ENCODE peak calls at places on chromosomes 1 and 21, in six cellular contexts. One of them, this sample, is unnamed.

GRCh38 chr1:223114871-223115270 is 28.2 kb downstream of the TLR5 start:
- DNase-seq in breast epithelium: no peak
- DNase-seq in endothelial cell of umbilical vein: peak; percentile 81
- DNase-seq in K562: no peak
- DNase-seq in stomach: no peak
- DNase-seq in HCT116: no peak
- DNase-seq in this sample: no peak

GRCh38 chr1:111665527-111665926 is 45.9 kb downstream of the RAP1A start:
- DNase-seq in breast epithelium: no peak
- DNase-seq in endothelial cell of umbilical vein: no peak
- DNase-seq in K562: no peak
- DNase-seq in stomach: no peak
- DNase-seq in HCT116: no peak
- DNase-seq in this sample: no peak

GRCh38 chr1:168637350-168637991 is 61.1 kb downstream of the XCL1 start:
- DNase-seq in breast epithelium: no peak
- DNase-seq in endothelial cell of umbilical vein: peak; percentile 28
- DNase-seq in K562: peak; percentile 72
- DNase-seq in stomach: no peak
- DNase-seq in HCT116: peak; percentile 69
- DNase-seq in this sample: no peak

GRCh38 chr1:93900723-93901504 is 8.3 kb downstream of the GCLM start:
- DNase-seq in breast epithelium: no peak
- DNase-seq in endothelial cell of umbilical vein: no peak
- DNase-seq in K562: no peak
- DNase-seq in stomach: no peak
- DNase-seq in HCT116: no peak
- DNase-seq in this sample: no peak

GRCh38 chr1:161905269-161905884 is 118.3 kb downstream of the OLFML2B start:
- DNase-seq in breast epithelium: no peak
- DNase-seq in endothelial cell of umbilical vein: peak; percentile 37
- DNase-seq in K562: peak; percentile 48
- DNase-seq in stomach: peak; percentile 38
- DNase-seq in HCT116: peak; percentile 31
- DNase-seq in this sample: no peak

GRCh38 chr1:21534674-21535378 is 25.6 kb downstream of the ALPL start:
- DNase-seq in breast epithelium: no peak
- DNase-seq in endothelial cell of umbilical vein: peak; percentile 34
- DNase-seq in K562: peak; percentile 61
- DNase-seq in stomach: peak; percentile 48
- DNase-seq in HCT116: peak; percentile 29
- DNase-seq in this sample: peak; percentile 56

GRCh38 chr1:37171651-37172050 is 137.3 kb upstream of the GRIK3 start:
- DNase-seq in breast epithelium: no peak
- DNase-seq in endothelial cell of umbilical vein: no peak
- DNase-seq in K562: no peak
- DNase-seq in stomach: no peak
- DNase-seq in HCT116: no peak
- DNase-seq in this sample: no peak

GRCh38 chr1:174405219-174405618 is 42.5 kb upstream of the GPR52 start:
- DNase-seq in breast epithelium: no peak
- DNase-seq in endothelial cell of umbilical vein: no peak
- DNase-seq in K562: no peak
- DNase-seq in stomach: no peak
- DNase-seq in HCT116: no peak
- DNase-seq in this sample: no peak

GRCh38 chr1:25017436-25018109 is 87.5 kb upstream of the RUNX3 start:
- DNase-seq in breast epithelium: no peak
- DNase-seq in endothelial cell of umbilical vein: no peak
- DNase-seq in K562: peak; percentile 37
- DNase-seq in stomach: no peak
- DNase-seq in HCT116: no peak
- DNase-seq in this sample: no peak

GRCh38 chr21:36859744-36860501 is 106.5 kb downstream of the HLCS start:
- DNase-seq in breast epithelium: no peak
- DNase-seq in endothelial cell of umbilical vein: peak; percentile 58
- DNase-seq in K562: peak; percentile 97
- DNase-seq in stomach: peak; percentile 72
- DNase-seq in HCT116: no peak
- DNase-seq in this sample: no peak

GRCh38 chr1:225319951-225320350 is 107.9 kb downstream of the LBR start:
- DNase-seq in breast epithelium: no peak
- DNase-seq in endothelial cell of umbilical vein: no peak
- DNase-seq in K562: no peak
- DNase-seq in stomach: no peak
- DNase-seq in HCT116: no peak
- DNase-seq in this sample: no peak

GRCh38 chr1:21621051-21621450 is 48.1 kb downstream of the RAP1GAP start:
- DNase-seq in breast epithelium: no peak
- DNase-seq in endothelial cell of umbilical vein: no peak
- DNase-seq in K562: no peak
- DNase-seq in stomach: no peak
- DNase-seq in HCT116: no peak
- DNase-seq in this sample: no peak

GRCh38 chr1:111203681-111204210 is 3.3 kb upstream of the DENND2D start:
- DNase-seq in breast epithelium: peak; percentile 75
- DNase-seq in endothelial cell of umbilical vein: no peak
- DNase-seq in K562: no peak
- DNase-seq in stomach: peak; percentile 89
- DNase-seq in HCT116: peak; percentile 51
- DNase-seq in this sample: peak; percentile 86

GRCh38 chr21:46084709-46085108 is 13.2 kb upstream of the COL6A2 start:
- DNase-seq in breast epithelium: no peak
- DNase-seq in endothelial cell of umbilical vein: no peak
- DNase-seq in K562: no peak
- DNase-seq in stomach: no peak
- DNase-seq in HCT116: no peak
- DNase-seq in this sample: no peak

GRCh38 chr1:85894651-85895050 is 186.4 kb upstream of the ZNHIT6 start:
- DNase-seq in breast epithelium: no peak
- DNase-seq in endothelial cell of umbilical vein: peak; percentile 56
- DNase-seq in K562: no peak
- DNase-seq in stomach: no peak
- DNase-seq in HCT116: peak; percentile 18
- DNase-seq in this sample: peak; percentile 25

GRCh38 chr1:163761898-163762297 is 440.1 kb downstream of the NUF2 start:
- DNase-seq in breast epithelium: no peak
- DNase-seq in endothelial cell of umbilical vein: no peak
- DNase-seq in K562: no peak
- DNase-seq in stomach: no peak
- DNase-seq in HCT116: no peak
- DNase-seq in this sample: no peak

GRCh38 chr1:213977486-213977842 is 10.3 kb upstream of the PROX1 start:
- DNase-seq in breast epithelium: no peak
- DNase-seq in endothelial cell of umbilical vein: peak; percentile 98
- DNase-seq in K562: no peak
- DNase-seq in stomach: peak; percentile 40
- DNase-seq in HCT116: no peak
- DNase-seq in this sample: no peak

GRCh38 chr21:37041706-37042271 is 31.1 kb downstream of the PIGP start:
- DNase-seq in breast epithelium: no peak
- DNase-seq in endothelial cell of umbilical vein: no peak
- DNase-seq in K562: no peak
- DNase-seq in stomach: no peak
- DNase-seq in HCT116: no peak
- DNase-seq in this sample: no peak

GRCh38 chr1:167721617-167722151 is at the start of gene MPZL1:
- DNase-seq in breast epithelium: peak; percentile 96
- DNase-seq in endothelial cell of umbilical vein: peak; percentile 96
- DNase-seq in K562: peak; percentile 100
- DNase-seq in stomach: peak; percentile 98
- DNase-seq in HCT116: peak; percentile 80
- DNase-seq in this sample: peak; percentile 95

GRCh38 chr1:232029297-232029696 is 402.7 kb downstream of the DISC1 start:
- DNase-seq in breast epithelium: no peak
- DNase-seq in endothelial cell of umbilical vein: no peak
- DNase-seq in K562: no peak
- DNase-seq in stomach: no peak
- DNase-seq in HCT116: no peak
- DNase-seq in this sample: no peak

GRCh38 chr1:9289724-9290493 is 2.8 kb upstream of the SPSB1 start:
- DNase-seq in breast epithelium: no peak
- DNase-seq in endothelial cell of umbilical vein: no peak
- DNase-seq in K562: no peak
- DNase-seq in stomach: no peak
- DNase-seq in HCT116: no peak
- DNase-seq in this sample: no peak

GRCh38 chr21:33374080-33374873 is 28.9 kb upstream of the IFNGR2 start:
- DNase-seq in breast epithelium: no peak
- DNase-seq in endothelial cell of umbilical vein: peak; percentile 84
- DNase-seq in K562: no peak
- DNase-seq in stomach: peak; percentile 58
- DNase-seq in HCT116: peak; percentile 53
- DNase-seq in this sample: no peak

DNA sequence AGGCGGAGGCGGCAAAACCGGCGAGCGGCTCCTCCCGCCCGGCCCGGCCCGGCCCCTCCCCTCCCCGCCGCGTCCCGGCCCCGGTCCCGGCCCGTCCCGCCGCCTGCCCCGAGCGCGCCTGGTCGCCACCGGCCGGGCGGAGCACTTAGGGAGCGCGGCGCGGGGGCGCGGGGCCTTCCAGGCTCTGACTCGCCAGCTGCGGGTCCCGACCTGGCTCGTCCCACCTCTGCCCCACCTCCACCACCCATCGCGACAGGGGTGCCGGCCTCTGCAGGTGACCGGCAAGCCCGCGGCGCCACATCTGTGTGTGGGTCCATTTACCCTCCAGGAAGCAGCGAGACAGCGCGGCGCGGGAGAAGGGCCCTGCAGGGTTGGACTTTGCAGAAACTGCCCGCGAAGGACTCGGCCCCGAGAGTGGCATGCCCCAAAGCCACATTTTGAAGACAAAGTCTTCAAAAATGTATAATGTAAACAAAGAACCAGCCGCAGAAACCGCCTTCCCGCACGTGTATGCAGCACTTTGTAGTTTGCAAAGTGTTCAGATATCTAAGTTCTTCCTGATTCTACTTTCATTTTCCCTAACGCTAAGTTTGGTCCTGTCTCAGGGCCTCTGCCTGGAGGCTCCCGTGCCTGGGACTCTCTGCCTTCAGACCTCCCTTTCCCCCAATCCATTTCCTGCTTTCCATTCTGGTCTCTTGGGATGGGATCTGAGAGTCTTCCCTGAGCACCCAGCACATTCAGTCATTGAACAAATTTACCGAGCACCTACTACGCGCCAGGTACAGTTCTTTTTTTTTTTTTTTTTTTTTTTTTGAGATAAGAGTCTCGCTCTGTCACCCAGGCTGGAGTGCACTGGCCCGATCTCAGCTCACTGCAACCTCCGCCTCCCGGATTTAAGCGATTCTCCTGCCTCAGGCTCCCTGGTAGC is at the start of gene TMCO4:
- DNase-seq in breast epithelium: peak; percentile 60
- DNase-seq in endothelial cell of umbilical vein: peak; percentile 60
- DNase-seq in K562: no peak
- DNase-seq in stomach: peak; percentile 64
- DNase-seq in HCT116: no peak
- DNase-seq in this sample: peak; percentile 45
- TF ChIP-seq POLR2AphosphoS5 in breast epithelium: peak; percentile 28
- TF ChIP-seq POLR2AphosphoS5 in endothelial cell of umbilical vein: no peak
- TF ChIP-seq POLR2AphosphoS5 in K562: no peak
- TF ChIP-seq POLR2AphosphoS5 in stomach: no peak
- TF ChIP-seq POLR2AphosphoS5 in HCT116: peak; percentile 18
- TF ChIP-seq POLR2AphosphoS5 in this sample: no peak

GRCh38 chr21:34886554-34887385 is 162.3 kb downstream of the RUNX1 start:
- DNase-seq in breast epithelium: no peak
- DNase-seq in endothelial cell of umbilical vein: peak; percentile 57
- DNase-seq in K562: peak; percentile 44
- DNase-seq in stomach: no peak
- DNase-seq in HCT116: no peak
- DNase-seq in this sample: no peak

GRCh38 chr21:34889537-34890257 is 159.4 kb downstream of the RUNX1 start:
- DNase-seq in breast epithelium: peak; percentile 65
- DNase-seq in endothelial cell of umbilical vein: peak; percentile 56
- DNase-seq in K562: peak; percentile 87
- DNase-seq in stomach: peak; percentile 86
- DNase-seq in HCT116: no peak
- DNase-seq in this sample: peak; percentile 76

GRCh38 chr21:34888569-34889286 is 160.4 kb downstream of the RUNX1 start:
- DNase-seq in breast epithelium: peak; percentile 92
- DNase-seq in endothelial cell of umbilical vein: peak; percentile 91
- DNase-seq in K562: peak; percentile 90
- DNase-seq in stomach: peak; percentile 97
- DNase-seq in HCT116: peak; percentile 86
- DNase-seq in this sample: peak; percentile 70

GRCh38 chr21:34889287-34889536 is 159.9 kb downstream of the RUNX1 start:
- DNase-seq in breast epithelium: no peak
- DNase-seq in endothelial cell of umbilical vein: peak; percentile 69
- DNase-seq in K562: no peak
- DNase-seq in stomach: peak; percentile 57
- DNase-seq in HCT116: no peak
- DNase-seq in this sample: no peak

DNA sequence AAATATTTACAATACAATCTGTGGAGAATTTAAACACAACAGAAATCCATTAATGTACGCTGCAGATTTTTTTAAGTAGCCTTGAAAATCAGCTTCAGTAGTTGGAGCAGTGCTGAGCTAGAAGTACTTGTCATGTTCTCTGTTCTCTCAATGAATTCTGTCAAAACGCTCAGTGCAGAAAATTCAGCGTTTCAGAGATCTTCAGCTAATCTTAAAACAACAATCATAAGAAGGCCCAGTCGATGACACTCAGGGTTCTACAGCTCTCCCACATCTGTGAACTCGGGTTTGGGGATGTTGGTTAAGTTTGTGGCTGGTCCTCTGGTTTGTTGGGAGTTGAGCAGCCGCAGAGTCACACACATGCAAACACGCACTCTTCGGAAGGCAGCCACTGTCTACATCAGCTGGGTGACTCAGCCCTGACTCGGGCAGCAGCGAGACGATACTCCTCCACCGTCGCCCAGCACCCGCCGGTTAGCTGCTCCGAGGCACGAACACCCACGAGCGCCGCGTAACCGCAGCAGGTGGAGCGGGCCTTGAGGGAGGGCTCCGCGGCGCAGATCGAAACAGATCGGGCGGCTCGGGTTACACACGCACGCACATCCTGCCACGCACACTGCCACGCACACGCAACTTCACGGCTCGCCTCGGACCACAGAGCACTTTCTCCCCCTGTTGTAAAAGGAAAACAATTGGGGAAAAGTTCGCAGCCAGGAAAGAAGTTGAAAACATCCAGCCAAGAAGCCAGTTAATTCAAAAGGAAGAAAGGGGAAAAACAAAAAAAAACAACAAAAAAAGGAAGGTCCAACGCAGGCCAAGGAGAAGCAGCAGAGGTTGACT is 161.2 kb downstream of the RUNX1 start:
- DNase-seq in breast epithelium: peak; percentile 76
- DNase-seq in endothelial cell of umbilical vein: peak; percentile 88
- DNase-seq in K562: peak; percentile 74
- DNase-seq in stomach: peak; percentile 82
- DNase-seq in HCT116: no peak
- DNase-seq in this sample: peak; percentile 65
- TF ChIP-seq POLR2A in breast epithelium: no peak
- TF ChIP-seq POLR2A in endothelial cell of umbilical vein: no peak
- TF ChIP-seq POLR2A in K562: no peak
- TF ChIP-seq POLR2A in stomach: no peak
- TF ChIP-seq POLR2A in HCT116: no peak
- TF ChIP-seq POLR2A in this sample: no peak

GRCh38 chr1:152458384-152459185 is 44.5 kb upstream of the CRNN start:
- DNase-seq in breast epithelium: peak; percentile 78
- DNase-seq in endothelial cell of umbilical vein: peak; percentile 81
- DNase-seq in K562: peak; percentile 54
- DNase-seq in stomach: peak; percentile 84
- DNase-seq in HCT116: peak; percentile 76
- DNase-seq in this sample: no peak
- TF ChIP-seq POLR2AphosphoS5 in breast epithelium: no peak
- TF ChIP-seq POLR2AphosphoS5 in endothelial cell of umbilical vein: no peak
- TF ChIP-seq POLR2AphosphoS5 in K562: no peak
- TF ChIP-seq POLR2AphosphoS5 in stomach: no peak
- TF ChIP-seq POLR2AphosphoS5 in HCT116: no peak
- TF ChIP-seq POLR2AphosphoS5 in this sample: no peak

GRCh38 chr21:35563885-35564451 is 496.4 kb downstream of the SETD4 start:
- DNase-seq in breast epithelium: no peak
- DNase-seq in endothelial cell of umbilical vein: no peak
- DNase-seq in K562: no peak
- DNase-seq in stomach: no peak
- DNase-seq in HCT116: no peak
- DNase-seq in this sample: no peak
- TF ChIP-seq POLR2A in breast epithelium: no peak
- TF ChIP-seq POLR2A in endothelial cell of umbilical vein: no peak
- TF ChIP-seq POLR2A in K562: no peak
- TF ChIP-seq POLR2A in stomach: no peak
- TF ChIP-seq POLR2A in HCT116: no peak
- TF ChIP-seq POLR2A in this sample: no peak

This sample was measured in GM12891.